ENCODE peak calls at places on chromosomes 2 and 18, in seven cellular contexts. N is pancreas, F is WTC11, J is heart right ventricle, W is fibroblast of pulmonary artery, G is colonic mucosa, M is Peyer's patch. T is an unnamed sample.
A peak's percentile ranks its signal among the peaks of the same experiment; 100 is the strongest.

GRCh38 chr18:10286580-10287150 is 167.8 kb upstream of the APCDD1 start:
- DNase-seq in W (no peak), M (no peak), J (no peak), G (no peak), N (no peak), F (no peak), T (no peak)

GRCh38 chr2:45000921-45001628 is 8.2 kb downstream of the SIX2 start:
- DNase-seq in J (no peak), M (no peak), G (no peak), N (peak; percentile 43), F (peak; percentile 49), W (peak; percentile 23), T (no peak)

GRCh38 chr2:26621469-26622199 is 19.5 kb downstream of the CIB4 start:
- DNase-seq in M (no peak), W (no peak), J (no peak), F (no peak), G (no peak), N (no peak), T (no peak)

GRCh38 chr2:132550285-132550684 is 119.7 kb downstream of the LYPD1 start:
- DNase-seq in J (no peak), W (no peak), M (no peak), N (no peak), G (no peak), F (no peak), T (no peak)

GRCh38 chr2:133523406-133523805 is 44.9 kb downstream of the NCKAP5 start:
- DNase-seq in M (no peak), F (no peak), W (no peak), N (no peak), G (no peak), J (no peak), T (no peak)

GRCh38 chr2:191983591-191983990 is 136.7 kb upstream of the CAVIN2 start:
- DNase-seq in W (no peak), F (no peak), J (no peak), G (no peak), N (no peak), M (no peak), T (no peak)

GRCh38 chr2:147471126-147471525 is 373.7 kb upstream of the ACVR2A start:
- DNase-seq in W (no peak), N (no peak), M (peak; percentile 54), F (no peak), G (no peak), J (no peak), T (no peak)

GRCh38 chr2:229673676-229674075 is 40.7 kb downstream of the DNER start:
- DNase-seq in J (no peak), W (no peak), M (no peak), F (no peak), G (no peak), N (no peak), T (no peak)

GRCh38 chr18:9483526-9483925 is 8.2 kb downstream of the RALBP1 start:
- DNase-seq in W (no peak), G (no peak), M (no peak), F (no peak), J (no peak), N (no peak), T (no peak)

GRCh38 chr18:73340135-73340934 is 472.5 kb upstream of the NETO1 start:
- DNase-seq in G (no peak), F (no peak), M (no peak), J (no peak), N (peak; percentile 13), W (peak; percentile 5), T (no peak)

GRCh38 chr18:41395695-41396094 is 559.3 kb upstream of the PIK3C3 start:
- DNase-seq in W (peak; percentile 17), M (no peak), N (no peak), G (no peak), F (no peak), J (no peak), T (no peak)

GRCh38 chr2:8872821-8873432 is 35.5 kb upstream of the KIDINS220 start:
- DNase-seq in W (peak; percentile 74), N (no peak), M (no peak), G (no peak), J (no peak), F (no peak), T (no peak)
- TF ChIP-seq CTCF in W (peak; percentile 59), N (peak; percentile 31), M (peak; percentile 64), G (peak; percentile 46), J (peak; percentile 56), F (peak; percentile 20), T (peak; percentile 20)

DNA sequence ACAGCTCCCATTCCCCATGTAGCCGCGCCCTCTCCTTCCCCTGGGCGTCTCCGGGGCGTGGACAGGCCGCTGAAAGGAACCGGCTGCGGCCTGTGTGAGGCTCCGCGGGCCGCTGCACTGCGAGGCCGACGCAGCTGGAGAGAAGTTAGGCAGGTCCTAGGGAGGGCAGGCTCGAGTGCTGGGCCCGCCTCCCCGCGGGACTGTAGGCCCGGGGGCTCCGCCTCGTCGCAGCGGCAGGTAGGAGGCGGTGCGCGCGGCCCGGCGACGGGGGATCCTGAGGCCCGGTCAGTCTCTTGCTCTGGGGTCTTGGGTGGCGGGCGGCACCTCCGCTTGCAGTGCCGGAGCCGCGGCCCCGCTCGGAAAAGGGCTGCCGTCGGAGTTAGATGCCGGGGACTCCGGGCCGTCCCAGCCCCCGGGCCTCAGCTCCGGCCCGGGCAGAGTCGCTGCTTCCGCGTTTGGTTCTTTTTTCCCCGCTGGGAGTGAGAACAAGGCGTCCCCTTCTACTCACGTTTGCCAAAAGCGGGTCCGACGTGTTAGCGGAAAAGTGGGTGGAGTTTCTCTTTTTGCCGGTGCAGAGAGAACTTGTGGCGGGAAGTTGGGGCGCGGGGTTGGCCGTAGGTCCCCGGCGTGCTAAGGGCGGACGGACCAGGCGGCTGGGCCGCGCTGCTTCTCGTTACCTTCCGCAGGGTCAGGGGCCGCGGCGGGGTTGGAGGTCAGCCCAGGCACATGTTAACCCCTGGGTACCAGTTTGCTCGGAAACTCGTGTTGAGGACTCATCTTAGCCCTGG is at the start of gene VRK2:
- DNase-seq in J (peak; percentile 86), M (peak; percentile 95), N (peak; percentile 92), W (peak; percentile 94), F (peak; percentile 93), G (peak; percentile 93), T (peak; percentile 75)
- TF ChIP-seq CTCF in J (no peak), M (peak; percentile 10), N (no peak), W (no peak), F (no peak), G (no peak), T (no peak)

GRCh38 chr2:128644745-128645256 is 326.1 kb upstream of the HS6ST1 start:
- DNase-seq in N (no peak), J (no peak), W (no peak), G (no peak), F (peak; percentile 56), M (peak; percentile 26), T (no peak)
- TF ChIP-seq CTCF in N (no peak), J (no peak), W (peak; percentile 5), G (no peak), F (no peak), M (no peak), T (no peak)

DNA sequence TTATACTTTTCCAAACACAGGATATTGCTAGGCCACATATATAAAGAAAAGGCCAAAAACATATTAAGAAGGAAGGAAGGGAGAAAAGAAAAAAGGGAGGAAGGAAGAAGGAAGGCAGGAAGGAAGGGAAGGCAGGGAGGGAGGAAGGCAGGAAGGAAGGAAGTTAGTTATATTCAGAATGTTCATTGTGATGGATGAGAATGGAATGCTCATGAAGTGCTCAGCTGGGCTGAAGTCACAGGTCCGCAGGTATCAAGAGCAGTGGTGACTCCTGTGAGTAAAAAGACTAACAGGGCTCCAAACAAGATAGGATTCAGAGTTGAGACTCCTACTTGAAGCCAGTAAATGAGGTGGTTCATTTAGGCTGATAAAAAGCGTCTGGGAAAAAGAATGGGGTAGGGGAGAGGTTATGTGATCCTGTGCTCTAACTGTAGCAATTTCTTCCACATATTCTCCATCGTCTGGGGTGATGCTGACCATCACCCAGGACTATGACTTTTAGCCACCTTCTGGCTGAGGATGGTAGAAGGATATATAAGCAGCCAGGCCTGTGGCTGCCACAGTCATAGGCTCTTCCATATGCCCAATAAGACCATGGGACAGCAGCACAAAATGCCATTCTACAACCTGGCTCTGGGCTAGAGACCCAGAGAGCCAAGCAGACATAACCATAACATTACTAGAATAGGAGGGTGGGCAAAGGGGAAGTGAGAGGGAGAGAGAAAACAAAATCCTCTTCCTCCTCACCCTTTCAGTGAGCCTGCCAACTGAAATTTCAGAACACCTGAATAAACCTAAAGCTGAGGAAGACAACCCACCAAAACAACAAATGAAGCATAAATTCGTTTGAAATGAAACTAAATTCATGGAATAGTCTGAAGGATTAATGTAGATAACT is 173.2 kb downstream of the MYO3B start:
- DNase-seq in M (no peak), G (no peak), J (no peak), W (no peak), N (no peak), F (no peak), T (no peak)
- TF ChIP-seq CTCF in M (no peak), G (no peak), J (no peak), W (no peak), N (no peak), F (no peak), T (no peak)

GRCh38 chr2:95023222-95023597 is 2.3 kb upstream of the MAL start:
- DNase-seq in G (no peak), J (no peak), N (no peak), M (peak; percentile 51), W (no peak), F (no peak), T (no peak)
- TF ChIP-seq CTCF in G (no peak), J (no peak), N (no peak), M (no peak), W (no peak), F (no peak), T (no peak)

GRCh38 chr18:13532406-13533075 is 193.8 kb downstream of the FAM210A start:
- DNase-seq in G (peak; percentile 9), F (no peak), J (no peak), W (no peak), N (no peak), M (no peak), T (no peak)

GRCh38 chr18:13528739-13529392 is 197.5 kb downstream of the FAM210A start:
- DNase-seq in G (no peak), F (no peak), W (no peak), N (no peak), J (no peak), M (no peak), T (no peak)

GRCh38 chr18:13530215-13530878 is 196.0 kb downstream of the FAM210A start:
- DNase-seq in W (no peak), F (no peak), J (no peak), G (no peak), M (no peak), N (no peak), T (no peak)

GRCh38 chr18:13530879-13531387 is 195.4 kb downstream of the FAM210A start:
- DNase-seq in F (peak; percentile 49), G (peak; percentile 43), N (no peak), W (peak; percentile 55), J (peak; percentile 59), M (peak; percentile 72), T (no peak)

DNA sequence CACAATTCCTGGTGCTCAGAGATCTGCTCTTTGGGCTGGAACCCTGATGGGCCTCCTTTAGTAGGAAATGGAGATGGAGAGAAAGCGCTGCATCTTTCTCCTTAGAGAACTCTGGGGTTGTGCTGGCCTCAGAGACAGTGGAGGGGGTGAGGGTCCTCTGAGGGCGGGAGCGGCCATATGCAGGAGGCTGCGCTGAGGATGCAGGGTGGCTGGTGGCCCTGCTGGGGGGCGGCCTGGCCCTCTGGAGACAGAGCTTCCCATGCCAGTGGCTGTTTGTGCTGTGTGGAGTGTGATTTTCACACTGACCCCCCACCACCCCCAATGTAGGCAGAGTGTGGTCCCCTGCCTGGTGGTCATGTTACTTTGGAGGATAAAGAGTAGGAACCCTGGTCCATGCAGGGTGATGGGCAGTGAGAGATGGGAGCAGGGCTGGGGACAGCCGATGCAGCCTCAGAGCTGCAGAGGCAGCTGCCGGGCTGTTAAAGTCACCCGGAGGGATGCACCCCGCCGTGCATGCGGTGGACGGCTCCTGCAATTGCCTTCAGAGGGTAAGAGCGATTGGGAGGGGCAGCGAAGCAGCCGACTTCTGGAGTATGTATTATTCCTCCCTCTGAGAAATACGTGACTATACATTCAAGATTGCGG is 194.6 kb downstream of the FAM210A start:
- DNase-seq in J (no peak), W (no peak), M (no peak), G (no peak), F (no peak), N (no peak), T (no peak)
- TF ChIP-seq CTCF in J (no peak), W (no peak), M (no peak), G (no peak), F (no peak), N (no peak), T (no peak)